ENCODE peak calls at places on chromosomes 3 and 15, in four cellular contexts. P, V, A and Z are unnamed samples.
A peak's percentile ranks its signal among the peaks of the same experiment; 100 is the strongest.

GRCh38 chr3:101719604-101720185 is 4.7 kb upstream of the CEP97 start:
- DNase-seq in P (no peak), V (no peak), A (no peak), Z (no peak)

GRCh38 chr15:62934236-62934971 is 108.1 kb upstream of the TPM1 start:
- DNase-seq in P (no peak), V (no peak), A (no peak), Z (no peak)

GRCh38 chr15:69648775-69649735 is 196.4 kb downstream of the RPLP1 start:
- DNase-seq in P (no peak), V (no peak), A (no peak), Z (peak; percentile 64)

GRCh38 chr3:13115991-13116390 is 42.8 kb upstream of the IQSEC1 start:
- DNase-seq in P (no peak), V (no peak), A (no peak), Z (no peak)

GRCh38 chr3:68972358-68972979 is 40.1 kb upstream of the TAFA4 start:
- DNase-seq in P (peak; percentile 69), V (peak; percentile 63), A (no peak), Z (peak; percentile 84)

GRCh38 chr3:138729279-138729678 is 105.4 kb downstream of the PIK3CB start:
- DNase-seq in P (no peak), V (no peak), A (no peak), Z (no peak)

GRCh38 chr15:85755942-85756341 is 38.8 kb downstream of the KLHL25 start:
- DNase-seq in P (no peak), V (no peak), A (no peak), Z (no peak)

GRCh38 chr3:107392549-107393165 is 15.4 kb downstream of the CCDC54 start:
- DNase-seq in P (no peak), V (no peak), A (no peak), Z (no peak)

GRCh38 chr15:45640610-45641009 is 5.8 kb downstream of the SQOR start:
- DNase-seq in P (no peak), V (peak; percentile 55), A (no peak), Z (no peak)

GRCh38 chr3:29978036-29978435 is 628.4 kb upstream of the TGFBR2 start:
- DNase-seq in P (no peak), V (no peak), A (no peak), Z (no peak)

GRCh38 chr3:180403156-180403555 is 198.8 kb upstream of the TTC14 start:
- DNase-seq in P (no peak), V (no peak), A (no peak), Z (no peak)

GRCh38 chr15:89192136-89192535 is 29.2 kb downstream of the RLBP1 start:
- DNase-seq in P (no peak), V (no peak), A (no peak), Z (no peak)

GRCh38 chr15:41971089-41971892 is 1.1 kb downstream of the EHD4 start:
- DNase-seq in P (peak; percentile 70), V (peak; percentile 61), A (peak; percentile 89), Z (peak; percentile 51)

GRCh38 chr3:48644898-48645760 is 9.9 kb upstream of the SLC26A6 start:
- DNase-seq in P (no peak), V (no peak), A (no peak), Z (no peak)

GRCh38 chr15:91572110-91572509 is 281.4 kb upstream of the SLCO3A1 start:
- DNase-seq in P (no peak), V (no peak), A (no peak), Z (no peak)

GRCh38 chr3:52118156-52118875 is 35.9 kb downstream of the POC1A start:
- DNase-seq in P (no peak), V (no peak), A (no peak), Z (no peak)

GRCh38 chr3:79517766-79518413 is 249.9 kb downstream of the ROBO1 start:
- DNase-seq in P (peak; percentile 1), V (peak; percentile 24), A (no peak), Z (peak; percentile 32)

GRCh38 chr15:70113304-70113700 is 15.6 kb upstream of the TLE3 start:
- DNase-seq in P (no peak), V (no peak), A (no peak), Z (no peak)

GRCh38 chr3:58585005-58585786 is 8.0 kb upstream of the FAM107A start:
- DNase-seq in P (peak; percentile 59), V (peak; percentile 43), A (no peak), Z (peak; percentile 90)

GRCh38 chr3:58581328-58582091 is 4.3 kb upstream of the FAM107A start:
- DNase-seq in P (no peak), V (no peak), A (no peak), Z (no peak)

GRCh38 chr3:46987485-46988401 is 8.3 kb downstream of the NBEAL2 start:
- DNase-seq in P (peak; percentile 98), V (no peak), A (peak; percentile 63), Z (peak; percentile 66)

GRCh38 chr3:39327746-39328349 is 1.7 kb upstream of the CCR8 start:
- DNase-seq in P (no peak), V (no peak), A (peak; percentile 67), Z (no peak)

GRCh38 chr3:188584162-188584529 is 430.2 kb downstream of the LPP start:
- DNase-seq in P (no peak), V (no peak), A (no peak), Z (no peak)

GRCh38 chr3:112027839-112028238 is 6.7 kb upstream of the TMPRSS7 start:
- DNase-seq in P (no peak), V (no peak), A (no peak), Z (no peak)

GRCh38 chr3:106049876-106050275 is 181.1 kb upstream of the CBLB start:
- DNase-seq in P (no peak), V (no peak), A (no peak), Z (no peak)

GRCh38 chr3:183085634-183086390 is 13.5 kb downstream of the MCCC1 start:
- DNase-seq in P (peak; percentile 76), V (no peak), A (no peak), Z (peak; percentile 73)

GRCh38 chr3:124941729-124942128 is 7.2 kb upstream of the MUC13 start:
- DNase-seq in P (no peak), V (no peak), A (no peak), Z (no peak)

GRCh38 chr15:69480932-69481331 is 28.3 kb downstream of the RPLP1 start:
- DNase-seq in P (no peak), V (no peak), A (no peak), Z (no peak)

GRCh38 chr3:98556164-98557130 is 24.7 kb downstream of the GPR15 start:
- DNase-seq in P (no peak), V (no peak), A (peak; percentile 99), Z (no peak)

GRCh38 chr15:43958894-43959330 is 132.1 kb downstream of the WDR76 start:
- DNase-seq in P (no peak), V (no peak), A (no peak), Z (no peak)

GRCh38 chr15:39549912-39550311 is 31.0 kb upstream of the THBS1 start:
- DNase-seq in P (peak; percentile 5), V (no peak), A (no peak), Z (no peak)

GRCh38 chr3:184341925-184342324 is 4.5 kb downstream of the FAM131A start:
- DNase-seq in P (no peak), V (no peak), A (no peak), Z (no peak)
- TF ChIP-seq ESRRA in P (no peak), V (no peak), A (no peak), Z (no peak)

DNA sequence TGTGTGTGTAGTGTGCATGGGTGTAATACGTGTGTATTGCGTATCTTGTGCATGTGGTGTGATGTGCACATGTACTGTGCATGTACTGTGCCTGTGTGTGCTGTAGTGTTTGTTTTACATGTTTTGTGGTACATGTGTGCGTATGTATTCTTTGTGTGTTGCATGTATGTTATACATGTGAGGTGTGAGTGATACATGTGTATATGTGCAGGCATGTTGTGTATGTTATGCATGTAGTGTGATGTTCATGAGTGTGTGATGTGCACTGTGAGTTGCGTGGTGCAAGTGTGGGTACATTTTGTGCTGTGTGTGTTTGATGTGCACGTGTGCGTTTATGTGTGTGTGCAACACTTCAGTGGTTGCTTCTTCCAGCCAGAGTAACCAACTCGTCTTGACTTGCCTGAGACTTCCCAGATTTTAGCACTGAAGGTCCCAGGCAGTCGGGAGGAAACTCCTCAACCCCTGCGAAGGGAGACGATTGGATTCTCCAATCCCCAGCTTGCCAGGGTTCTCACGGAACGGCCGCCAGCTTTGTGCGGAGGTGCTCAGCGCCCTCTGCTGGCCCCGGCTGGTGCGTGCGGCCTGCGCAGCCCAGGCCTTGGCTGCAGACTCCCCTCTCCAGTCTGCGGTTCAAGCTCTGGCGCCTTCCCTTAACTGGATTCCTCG is 3.6 kb downstream of the GALNT15 start:
- DNase-seq in P (peak; percentile 74), V (peak; percentile 42), A (no peak), Z (peak; percentile 91)
- TF ChIP-seq CREM in P (no peak), V (no peak), A (no peak), Z (no peak)

GRCh38 chr3:194824676-194825075 is 139.0 kb downstream of the FAM43A start:
- DNase-seq in P (no peak), V (no peak), A (no peak), Z (no peak)
- TF ChIP-seq ESRRA in P (no peak), V (no peak), A (no peak), Z (no peak)

GRCh38 chr3:189975376-189975990 is 145.2 kb downstream of the P3H2 start:
- DNase-seq in P (no peak), V (no peak), A (no peak), Z (no peak)

GRCh38 chr3:189982299-189982945 is 138.3 kb downstream of the P3H2 start:
- DNase-seq in P (no peak), V (no peak), A (no peak), Z (no peak)

GRCh38 chr3:189977174-189977573 is 143.5 kb downstream of the P3H2 start:
- DNase-seq in P (no peak), V (no peak), A (no peak), Z (no peak)

GRCh38 chr3:189981668-189982067 is 139.0 kb downstream of the P3H2 start:
- DNase-seq in P (no peak), V (no peak), A (no peak), Z (no peak)

DNA sequence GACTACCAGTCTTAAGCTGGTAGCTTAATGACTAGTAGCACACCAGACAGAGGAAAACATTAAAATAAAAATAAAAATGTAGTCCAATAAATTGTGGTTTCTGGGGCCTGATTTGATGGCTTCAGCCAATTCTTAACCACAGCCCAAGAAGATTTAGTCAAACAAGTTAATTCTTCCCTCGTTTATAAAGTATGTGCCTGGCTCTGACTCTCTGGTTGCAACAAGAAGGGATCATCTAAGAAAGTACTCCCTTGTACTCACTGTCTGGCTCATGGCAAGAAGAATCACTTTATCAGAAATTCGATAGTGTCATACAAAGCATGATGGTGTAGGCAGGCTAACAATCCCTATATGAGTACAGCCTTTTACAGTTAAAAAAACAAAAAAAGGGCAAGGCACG is 141.9 kb downstream of the P3H2 start:
- DNase-seq in P (no peak), V (no peak), A (no peak), Z (no peak)
- TF ChIP-seq CREM in P (no peak), V (no peak), A (no peak), Z (no peak)

DNA sequence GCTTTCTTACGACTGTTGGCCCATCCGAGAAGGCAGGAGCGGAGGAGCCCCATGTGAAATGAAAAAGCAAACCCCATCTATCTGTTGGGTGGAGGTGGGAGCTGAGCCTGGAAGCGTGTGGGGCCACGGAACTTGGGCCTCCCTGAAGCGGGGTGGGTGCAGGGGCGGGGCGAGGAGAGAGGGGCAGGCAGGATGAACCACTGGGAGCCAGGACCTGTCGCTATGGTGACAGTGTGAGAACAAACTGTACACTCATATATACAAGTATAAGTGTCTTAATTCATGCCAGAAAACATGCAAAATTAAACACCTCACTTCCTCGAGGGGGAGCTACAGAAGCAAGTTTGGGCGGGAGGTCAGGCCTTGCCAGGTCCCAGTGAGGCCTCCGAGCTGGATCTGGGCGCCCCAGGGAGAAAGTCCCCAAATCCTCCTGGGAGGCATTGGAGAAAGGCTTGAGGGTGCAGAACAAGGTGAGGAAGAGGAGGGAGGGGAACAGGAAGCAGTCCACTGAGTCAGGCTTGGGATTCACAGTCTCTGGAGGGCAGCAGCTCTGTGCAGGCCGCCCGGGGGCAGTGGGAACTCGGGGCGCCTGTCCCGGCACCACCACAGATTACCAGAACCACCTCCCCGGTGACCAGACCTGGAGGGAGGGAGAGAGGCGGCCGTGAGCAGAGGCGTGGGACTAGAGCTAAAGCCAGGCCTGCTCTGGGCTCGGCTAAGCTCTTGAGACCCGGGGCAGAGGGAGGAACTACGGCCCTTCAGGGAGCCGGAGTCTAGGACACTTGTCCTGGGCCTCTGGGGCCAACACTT is 34.8 kb downstream of the RBPMS2 start:
- DNase-seq in P (peak; percentile 55), V (peak; percentile 26), A (no peak), Z (no peak)
- TF ChIP-seq ESRRA in P (no peak), V (no peak), A (no peak), Z (no peak)